ENCODE peak calls at places on chromosomes 1 and 21, in nine cellular contexts. O is activated gamma-delta T cell treated with Interleukin-2 at 50 U/mL for 16 hours; U is stimulated activated CD8-positive, alpha-beta memory T cell treated with anti-CD3 and anti-CD28 coated beads, Interleukin-2, amount 100 ng/mL, for 48 hours; X is myocyte; M is immature natural killer cell; V is LHCN-M2; A is activated CD8-positive, alpha-beta memory T cell treated with anti-CD3 and anti-CD28 coated beads for 4 hours; N is amniotic stem cell; R is NCI-H774. G is an unnamed sample.

GRCh38 chr1:27133158-27133557 is 21.8 kb downstream of the SLC9A1 start:
- DNase-seq in O (no peak), U (no peak), X (no peak), M (no peak), V (no peak), A (no peak), N (no peak), R (no peak), G (no peak)

GRCh38 chr1:119808491-119808890 is 2.8 kb downstream of the REG4 start:
- DNase-seq in O (no peak), U (no peak), X (peak; percentile 45), M (no peak), V (peak; percentile 60), A (no peak), N (no peak), R (no peak), G (no peak)

GRCh38 chr1:66197785-66198184 is 336.2 kb upstream of the SGIP1 start:
- DNase-seq in O (no peak), U (no peak), X (peak; percentile 52), M (no peak), V (no peak), A (no peak), N (no peak), R (no peak), G (no peak)

GRCh38 chr1:16153999-16154673 is 1.7 kb downstream of the EPHA2 start:
- DNase-seq in O (no peak), U (no peak), X (no peak), M (no peak), V (peak; percentile 77), A (no peak), N (no peak), R (no peak), G (no peak)

GRCh38 chr1:154557939-154558609 is 388 bp downstream of the UBE2Q1 start:
- DNase-seq in O (peak; percentile 30), U (no peak), X (no peak), M (no peak), V (no peak), A (peak; percentile 5), N (no peak), R (peak; percentile 41), G (peak; percentile 80)

GRCh38 chr1:93357242-93357641 is 11.5 kb downstream of the DR1 start:
- DNase-seq in O (no peak), U (no peak), X (no peak), M (no peak), V (no peak), A (no peak), N (no peak), R (no peak), G (no peak)

GRCh38 chr1:167469280-167469965 is 48.9 kb downstream of the CD247 start:
- DNase-seq in O (no peak), U (no peak), X (no peak), M (no peak), V (no peak), A (no peak), N (no peak), R (no peak), G (no peak)

GRCh38 chr1:89633103-89633744 is at the start of gene LRRC8C:
- DNase-seq in O (peak; percentile 57), U (peak; percentile 36), X (peak; percentile 62), M (peak; percentile 81), V (peak; percentile 42), A (no peak), N (peak; percentile 40), R (peak; percentile 48), G (peak; percentile 36)

GRCh38 chr1:17671741-17672140 is 83.4 kb upstream of the ACTL8 start:
- DNase-seq in O (no peak), U (no peak), X (no peak), M (no peak), V (no peak), A (no peak), N (no peak), R (no peak), G (no peak)

GRCh38 chr1:154975409-154976205 is 1.1 kb downstream of the CKS1B start:
- DNase-seq in O (peak; percentile 41), U (peak; percentile 68), X (peak; percentile 63), M (peak; percentile 68), V (peak; percentile 57), A (no peak), N (no peak), R (no peak), G (peak; percentile 60)

GRCh38 chr1:107683198-107683657 is 281.8 kb downstream of the VAV3 start:
- DNase-seq in O (no peak), U (no peak), X (no peak), M (no peak), V (no peak), A (no peak), N (no peak), R (no peak), G (no peak)

GRCh38 chr1:214510477-214510876 is 40.9 kb downstream of the PTPN14 start:
- DNase-seq in O (no peak), U (no peak), X (no peak), M (no peak), V (no peak), A (no peak), N (no peak), R (no peak), G (no peak)

GRCh38 chr1:171252482-171252881 is 4.2 kb downstream of the FMO1 start:
- DNase-seq in O (no peak), U (no peak), X (peak; percentile 45), M (no peak), V (peak; percentile 20), A (no peak), N (no peak), R (no peak), G (no peak)

GRCh38 chr1:161069201-161069685 is 448 bp downstream of the ARHGAP30 start:
- DNase-seq in O (no peak), U (no peak), X (no peak), M (no peak), V (no peak), A (no peak), N (no peak), R (no peak), G (no peak)

GRCh38 chr1:240650877-240651276 is 38.9 kb upstream of the GREM2 start:
- DNase-seq in O (no peak), U (no peak), X (no peak), M (no peak), V (no peak), A (no peak), N (no peak), R (no peak), G (no peak)

GRCh38 chr1:150567717-150568561 is 11.5 kb downstream of the MCL1 start:
- DNase-seq in O (peak; percentile 38), U (no peak), X (peak; percentile 95), M (no peak), V (peak; percentile 99), A (no peak), N (peak; percentile 77), R (peak; percentile 37), G (peak; percentile 91)

GRCh38 chr1:243950166-243950565 is 100.1 kb upstream of the AKT3 start:
- DNase-seq in O (no peak), U (no peak), X (peak; percentile 92), M (no peak), V (peak; percentile 84), A (no peak), N (peak; percentile 46), R (no peak), G (no peak)

GRCh38 chr1:10606070-10606469 is 131.3 kb downstream of the PEX14 start:
- DNase-seq in O (no peak), U (no peak), X (peak; percentile 67), M (no peak), V (no peak), A (no peak), N (no peak), R (no peak), G (no peak)

GRCh38 chr1:86362807-86363206 is 33.3 kb downstream of the ODF2L start:
- DNase-seq in O (no peak), U (no peak), X (no peak), M (no peak), V (no peak), A (no peak), N (no peak), R (no peak), G (no peak)

GRCh38 chr1:62783736-62784508 is at the start of gene ATG4C:
- DNase-seq in O (peak; percentile 89), U (peak; percentile 82), X (peak; percentile 98), M (peak; percentile 93), V (peak; percentile 96), A (peak; percentile 81), N (peak; percentile 93), R (peak; percentile 91), G (peak; percentile 95)

GRCh38 chr1:93353286-93353685 is 7.6 kb downstream of the DR1 start:
- DNase-seq in O (no peak), U (no peak), X (peak; percentile 33), M (no peak), V (peak; percentile 26), A (no peak), N (no peak), R (no peak), G (no peak)

GRCh38 chr1:13869172-13869797 is 169.3 kb downstream of the PRDM2 start:
- DNase-seq in O (no peak), U (no peak), X (no peak), M (no peak), V (no peak), A (no peak), N (no peak), R (no peak), G (no peak)

GRCh38 chr1:13539683-13540082 is 25.9 kb upstream of the LRRC38 start:
- DNase-seq in O (no peak), U (no peak), X (no peak), M (no peak), V (no peak), A (no peak), N (no peak), R (no peak), G (no peak)

GRCh38 chr1:171805395-171806115 is 24.1 kb downstream of the METTL13 start:
- DNase-seq in O (no peak), U (no peak), X (no peak), M (peak; percentile 73), V (no peak), A (no peak), N (no peak), R (no peak), G (no peak)

GRCh38 chr1:214438059-214438458 is 113.3 kb downstream of the PTPN14 start:
- DNase-seq in O (no peak), U (no peak), X (peak; percentile 65), M (no peak), V (no peak), A (no peak), N (no peak), R (no peak), G (peak; percentile 54)

GRCh38 chr1:245128381-245128780 is 26.4 kb upstream of the KIF26B start:
- DNase-seq in O (no peak), U (no peak), X (no peak), M (no peak), V (no peak), A (no peak), N (no peak), R (no peak), G (no peak)

GRCh38 chr1:1091344-1092148 is 17.4 kb upstream of the RNF223 start:
- DNase-seq in O (no peak), U (no peak), X (no peak), M (no peak), V (no peak), A (no peak), N (no peak), R (no peak), G (no peak)

GRCh38 chr1:94962745-94963265 is 35.9 kb upstream of the CNN3 start:
- DNase-seq in O (peak; percentile 3), U (peak; percentile 1), X (peak; percentile 49), M (peak; percentile 42), V (peak; percentile 73), A (no peak), N (no peak), R (no peak), G (peak; percentile 25)

GRCh38 chr1:153292740-153293479 is 19.8 kb downstream of the PGLYRP3 start:
- DNase-seq in O (no peak), U (no peak), X (no peak), M (no peak), V (no peak), A (no peak), N (no peak), R (no peak), G (no peak)

GRCh38 chr21:16535100-16535418 is 805.3 kb downstream of the USP25 start:
- DNase-seq in O (no peak), U (no peak), X (peak; percentile 90), M (no peak), V (peak; percentile 93), A (no peak), N (no peak), R (peak; percentile 65), G (peak; percentile 75)

GRCh38 chr21:37155216-37155615 is 82.2 kb downstream of the TTC3 start:
- DNase-seq in O (no peak), U (no peak), X (peak; percentile 67), M (no peak), V (no peak), A (no peak), N (no peak), R (no peak), G (no peak)

G was measured in pancreas.